ENCODE peak calls at places on chromosome 21, in eight cellular contexts. K is activated CD8-positive, alpha-beta memory T cell treated with anti-CD3 and anti-CD28 coated beads, Interleukin-2, amount 50 U/mL, for 4 hours; N is NCI-H2029 treated with DMSO at 0.1 percent for 48 hours; Q is GM10248; P is ACHN; Z is BE2C; A is endothelial cell; E is HCEC 1CT. U is an unnamed sample.

GRCh38 chr21:46639489-46640386 is 4.3 kb downstream of the PRMT2 start:
- DNase-seq in K (no peak), N (no peak), Q (no peak), P (peak), Z (no peak), A (no peak), E (peak), U (no peak)

GRCh38 chr21:35940074-35940927 is 120.0 kb downstream of the SETD4 start:
- DNase-seq in K (no peak), N (peak), Q (peak), P (peak), Z (no peak), A (peak), E (peak), U (peak)

GRCh38 chr21:28745131-28746055 is 247.3 kb downstream of the LTN1 start:
- DNase-seq in K (peak), N (peak), Q (peak), P (peak), Z (peak), A (peak), E (peak), U (peak)

GRCh38 chr21:29219165-29219770 is 79.5 kb upstream of the BACH1 start:
- DNase-seq in K (no peak), N (no peak), Q (no peak), P (no peak), Z (no peak), A (no peak), E (no peak), U (peak)

GRCh38 chr21:30227633-30228404 is 11.9 kb upstream of the CLDN8 start:
- DNase-seq in K (no peak), N (peak), Q (no peak), P (peak), Z (no peak), A (no peak), E (peak), U (peak)

GRCh38 chr21:44089001-44089911 is 17.9 kb upstream of the PWP2 start:
- DNase-seq in K (no peak), N (no peak), Q (no peak), P (peak), Z (no peak), A (no peak), E (no peak), U (no peak)

GRCh38 chr21:36707763-36708511 is 9.0 kb downstream of the SIM2 start:
- DNase-seq in K (no peak), N (no peak), Q (no peak), P (no peak), Z (no peak), A (no peak), E (no peak), U (no peak)

GRCh38 chr21:30234643-30235042 is 18.7 kb upstream of the CLDN8 start:
- DNase-seq in K (no peak), N (no peak), Q (no peak), P (no peak), Z (no peak), A (no peak), E (no peak), U (no peak)

GRCh38 chr21:27339902-27340301 is 373.0 kb upstream of the ADAMTS5 start:
- DNase-seq in K (no peak), N (no peak), Q (no peak), P (no peak), Z (no peak), A (no peak), E (peak), U (peak)

GRCh38 chr21:22855581-22855980 is 1857.4 kb downstream of the NCAM2 start:
- DNase-seq in K (no peak), N (no peak), Q (no peak), P (no peak), Z (no peak), A (no peak), E (no peak), U (no peak)

GRCh38 chr21:38766987-38767722 is 38.6 kb upstream of the ETS2 start:
- DNase-seq in K (no peak), N (peak), Q (peak), P (no peak), Z (no peak), A (no peak), E (no peak), U (peak)

GRCh38 chr21:43331111-43331961 is 95.6 kb downstream of the SIK1 start:
- DNase-seq in K (no peak), N (no peak), Q (no peak), P (no peak), Z (no peak), A (no peak), E (no peak), U (no peak)

GRCh38 chr21:44778094-44778493 is 23.5 kb downstream of the UBE2G2 start:
- DNase-seq in K (no peak), N (no peak), Q (no peak), P (no peak), Z (no peak), A (no peak), E (no peak), U (no peak)

GRCh38 chr21:39681845-39682244 is 63.1 kb upstream of the IGSF5 start:
- DNase-seq in K (no peak), N (no peak), Q (no peak), P (no peak), Z (no peak), A (no peak), E (no peak), U (peak)

GRCh38 chr21:25936776-25937175 is 202.0 kb downstream of the GABPA start:
- DNase-seq in K (no peak), N (no peak), Q (no peak), P (no peak), Z (no peak), A (no peak), E (peak), U (no peak)

GRCh38 chr21:38136201-38136600 is 120.6 kb upstream of the KCNJ15 start:
- DNase-seq in K (no peak), N (peak), Q (no peak), P (no peak), Z (no peak), A (no peak), E (no peak), U (no peak)

GRCh38 chr21:39030127-39030884 is 152.9 kb downstream of the PSMG1 start:
- DNase-seq in K (no peak), N (no peak), Q (no peak), P (no peak), Z (no peak), A (no peak), E (no peak), U (no peak)

GRCh38 chr21:14078746-14079375 is 131.9 kb downstream of the LIPI start:
- DNase-seq in K (no peak), N (no peak), Q (no peak), P (no peak), Z (no peak), A (no peak), E (no peak), U (no peak)

GRCh38 chr21:40351006-40351405 is 483.8 kb downstream of the PCP4 start:
- DNase-seq in K (no peak), N (no peak), Q (no peak), P (no peak), Z (no peak), A (no peak), E (no peak), U (no peak)

GRCh38 chr21:41758550-41758949 is 8.3 kb downstream of the RIPK4 start:
- DNase-seq in K (no peak), N (no peak), Q (no peak), P (no peak), Z (no peak), A (no peak), E (no peak), U (peak)

GRCh38 chr21:24375201-24375600 is 1232.1 kb downstream of the MRPL39 start:
- DNase-seq in K (no peak), N (no peak), Q (no peak), P (no peak), Z (peak), A (peak), E (no peak), U (peak)

GRCh38 chr21:43767980-43768867 is 7.9 kb downstream of the CSTB start:
- DNase-seq in K (no peak), N (no peak), Q (no peak), P (peak), Z (no peak), A (no peak), E (peak), U (peak)

U was measured in H4.